ENCODE peak calls at places on chromosomes 1 and 21, in four cellular contexts. One of them, this sample, is unnamed.

GRCh38 chr1:107251839-107252238 is 111.0 kb downstream of the NTNG1 start:
- DNase-seq in upper lobe of left lung: no peak
- DNase-seq in epithelial cell of esophagus: no peak
- DNase-seq in IMR-90: no peak
- DNase-seq in this sample: no peak

GRCh38 chr1:193514397-193514796 is 328.0 kb upstream of the B3GALT2 start:
- DNase-seq in upper lobe of left lung: no peak
- DNase-seq in epithelial cell of esophagus: no peak
- DNase-seq in IMR-90: no peak
- DNase-seq in this sample: no peak

GRCh38 chr21:17613242-17613676 is 558 bp upstream of the BTG3 start:
- DNase-seq in upper lobe of left lung: peak; percentile 87
- DNase-seq in epithelial cell of esophagus: no peak
- DNase-seq in IMR-90: no peak
- DNase-seq in this sample: no peak

GRCh38 chr1:64235133-64235532 is 31.7 kb downstream of the UBE2U start:
- DNase-seq in upper lobe of left lung: no peak
- DNase-seq in epithelial cell of esophagus: peak; percentile 22
- DNase-seq in IMR-90: peak; percentile 12
- DNase-seq in this sample: no peak

GRCh38 chr1:99580451-99580850 is 65.5 kb upstream of the PALMD start:
- DNase-seq in upper lobe of left lung: peak; percentile 21
- DNase-seq in epithelial cell of esophagus: peak; percentile 99
- DNase-seq in IMR-90: no peak
- DNase-seq in this sample: no peak

GRCh38 chr1:234881893-234882771 is 246.5 kb downstream of the TOMM20 start:
- DNase-seq in upper lobe of left lung: no peak
- DNase-seq in epithelial cell of esophagus: no peak
- DNase-seq in IMR-90: no peak
- DNase-seq in this sample: no peak

GRCh38 chr21:46061950-46062349 is 36.0 kb upstream of the COL6A2 start:
- DNase-seq in upper lobe of left lung: no peak
- DNase-seq in epithelial cell of esophagus: no peak
- DNase-seq in IMR-90: no peak
- DNase-seq in this sample: no peak

GRCh38 chr1:117582341-117582902 is 23.4 kb upstream of the TENT5C start:
- DNase-seq in upper lobe of left lung: no peak
- DNase-seq in epithelial cell of esophagus: no peak
- DNase-seq in IMR-90: no peak
- DNase-seq in this sample: no peak

GRCh38 chr1:47585141-47585902 is 147.5 kb downstream of the FOXD2 start:
- DNase-seq in upper lobe of left lung: no peak
- DNase-seq in epithelial cell of esophagus: no peak
- DNase-seq in IMR-90: no peak
- DNase-seq in this sample: no peak

GRCh38 chr1:26693557-26694184 is 2.1 kb upstream of the ARID1A start:
- DNase-seq in upper lobe of left lung: no peak
- DNase-seq in epithelial cell of esophagus: no peak
- DNase-seq in IMR-90: no peak
- DNase-seq in this sample: no peak

GRCh38 chr1:66613187-66613586 is 79.2 kb downstream of the SGIP1 start:
- DNase-seq in upper lobe of left lung: no peak
- DNase-seq in epithelial cell of esophagus: peak; percentile 13
- DNase-seq in IMR-90: peak; percentile 44
- DNase-seq in this sample: no peak

GRCh38 chr1:101259744-101260148 is 22.9 kb downstream of the S1PR1 start:
- DNase-seq in upper lobe of left lung: no peak
- DNase-seq in epithelial cell of esophagus: peak; percentile 86
- DNase-seq in IMR-90: peak; percentile 75
- DNase-seq in this sample: peak; percentile 48

GRCh38 chr1:47984175-47984789 is 12.9 kb downstream of the TRABD2B start:
- DNase-seq in upper lobe of left lung: no peak
- DNase-seq in epithelial cell of esophagus: no peak
- DNase-seq in IMR-90: no peak
- DNase-seq in this sample: no peak

GRCh38 chr1:85325920-85326319 is 49.5 kb upstream of the BCL10 start:
- DNase-seq in upper lobe of left lung: no peak
- DNase-seq in epithelial cell of esophagus: peak; percentile 36
- DNase-seq in IMR-90: no peak
- DNase-seq in this sample: no peak

GRCh38 chr21:33947451-33948095 is 32.0 kb upstream of the ATP5PO start:
- DNase-seq in upper lobe of left lung: peak; percentile 93
- DNase-seq in epithelial cell of esophagus: peak; percentile 98
- DNase-seq in IMR-90: peak; percentile 98
- DNase-seq in this sample: peak; percentile 92

GRCh38 chr1:32716312-32717126 is 13.9 kb upstream of the SYNC start:
- DNase-seq in upper lobe of left lung: peak; percentile 95
- DNase-seq in epithelial cell of esophagus: peak; percentile 98
- DNase-seq in IMR-90: no peak
- DNase-seq in this sample: no peak

GRCh38 chr21:24045373-24045772 is 1561.9 kb downstream of the MRPL39 start:
- DNase-seq in upper lobe of left lung: no peak
- DNase-seq in epithelial cell of esophagus: no peak
- DNase-seq in IMR-90: no peak
- DNase-seq in this sample: no peak

GRCh38 chr1:64758233-64758632 is 13.4 kb downstream of the RAVER2 start:
- DNase-seq in upper lobe of left lung: no peak
- DNase-seq in epithelial cell of esophagus: no peak
- DNase-seq in IMR-90: no peak
- DNase-seq in this sample: no peak

GRCh38 chr1:167137285-167138192 is 43.7 kb downstream of the STYXL2 start:
- DNase-seq in upper lobe of left lung: no peak
- DNase-seq in epithelial cell of esophagus: no peak
- DNase-seq in IMR-90: no peak
- DNase-seq in this sample: no peak

GRCh38 chr1:233240839-233241682 is 54.5 kb downstream of the PCNX2 start:
- DNase-seq in upper lobe of left lung: peak; percentile 76
- DNase-seq in epithelial cell of esophagus: peak; percentile 48
- DNase-seq in IMR-90: peak; percentile 42
- DNase-seq in this sample: no peak

GRCh38 chr1:88595355-88595754 is 88.7 kb upstream of the PKN2 start:
- DNase-seq in upper lobe of left lung: no peak
- DNase-seq in epithelial cell of esophagus: peak; percentile 39
- DNase-seq in IMR-90: peak; percentile 57
- DNase-seq in this sample: no peak

GRCh38 chr21:29025328-29025713 is 853 bp downstream of the USP16 start:
- DNase-seq in upper lobe of left lung: no peak
- DNase-seq in epithelial cell of esophagus: peak; percentile 41
- DNase-seq in IMR-90: peak; percentile 22
- DNase-seq in this sample: no peak

GRCh38 chr1:247322849-247323586 is 8.6 kb downstream of the ZNF496 start:
- DNase-seq in upper lobe of left lung: no peak
- DNase-seq in epithelial cell of esophagus: no peak
- DNase-seq in IMR-90: no peak
- DNase-seq in this sample: no peak

GRCh38 chr1:187680823-187681222 is 852.1 kb downstream of the PLA2G4A start:
- DNase-seq in upper lobe of left lung: no peak
- DNase-seq in epithelial cell of esophagus: peak; percentile 13
- DNase-seq in IMR-90: peak; percentile 86
- DNase-seq in this sample: peak; percentile 70

GRCh38 chr1:214551052-214551435 is 358 bp downstream of the PTPN14 start:
- DNase-seq in upper lobe of left lung: peak; percentile 24
- DNase-seq in epithelial cell of esophagus: no peak
- DNase-seq in IMR-90: no peak
- DNase-seq in this sample: no peak

GRCh38 chr1:154749078-154749760 is 120.9 kb downstream of the KCNN3 start:
- DNase-seq in upper lobe of left lung: no peak
- DNase-seq in epithelial cell of esophagus: peak; percentile 51
- DNase-seq in IMR-90: peak; percentile 23
- DNase-seq in this sample: no peak

GRCh38 chr1:246460411-246460810 is 46.7 kb downstream of the SMYD3 start:
- DNase-seq in upper lobe of left lung: no peak
- DNase-seq in epithelial cell of esophagus: no peak
- DNase-seq in IMR-90: no peak
- DNase-seq in this sample: no peak

GRCh38 chr1:198932351-198932991 is 293.6 kb downstream of the PTPRC start:
- DNase-seq in upper lobe of left lung: peak; percentile 34
- DNase-seq in epithelial cell of esophagus: peak; percentile 87
- DNase-seq in IMR-90: peak; percentile 75
- DNase-seq in this sample: no peak

GRCh38 chr1:205318231-205318991 is 3.1 kb downstream of the NUAK2 start:
- DNase-seq in upper lobe of left lung: peak; percentile 43
- DNase-seq in epithelial cell of esophagus: peak; percentile 98
- DNase-seq in IMR-90: no peak
- DNase-seq in this sample: no peak

GRCh38 chr1:163928080-163928479 is 606.3 kb downstream of the NUF2 start:
- DNase-seq in upper lobe of left lung: no peak
- DNase-seq in epithelial cell of esophagus: no peak
- DNase-seq in IMR-90: no peak
- DNase-seq in this sample: no peak

GRCh38 chr1:1356166-1356795 is 2.1 kb downstream of the MXRA8 start:
- DNase-seq in upper lobe of left lung: no peak
- DNase-seq in epithelial cell of esophagus: no peak
- DNase-seq in IMR-90: no peak
- DNase-seq in this sample: no peak

GRCh38 chr1:173529106-173529505 is 52.0 kb downstream of the PRDX6 start:
- DNase-seq in upper lobe of left lung: no peak
- DNase-seq in epithelial cell of esophagus: no peak
- DNase-seq in IMR-90: no peak
- DNase-seq in this sample: no peak

GRCh38 chr1:231162300-231162969 is 577 bp downstream of the TRIM67 start:
- DNase-seq in upper lobe of left lung: no peak
- DNase-seq in epithelial cell of esophagus: peak; percentile 35
- DNase-seq in IMR-90: peak; percentile 26
- DNase-seq in this sample: no peak

GRCh38 chr1:90730247-90731022 is 13.3 kb upstream of the BARHL2 start:
- DNase-seq in upper lobe of left lung: no peak
- DNase-seq in epithelial cell of esophagus: no peak
- DNase-seq in IMR-90: peak; percentile 9
- DNase-seq in this sample: no peak
- H3K4me3 ChIP-seq in upper lobe of left lung: no peak overlapping the region
- H3K4me3 ChIP-seq in epithelial cell of esophagus: peak overlapping the region; percentile 3
- H3K4me3 ChIP-seq in IMR-90: peak overlapping the region; percentile 28
- H3K4me3 ChIP-seq in this sample: peak overlapping the region; percentile 35

DNA sequence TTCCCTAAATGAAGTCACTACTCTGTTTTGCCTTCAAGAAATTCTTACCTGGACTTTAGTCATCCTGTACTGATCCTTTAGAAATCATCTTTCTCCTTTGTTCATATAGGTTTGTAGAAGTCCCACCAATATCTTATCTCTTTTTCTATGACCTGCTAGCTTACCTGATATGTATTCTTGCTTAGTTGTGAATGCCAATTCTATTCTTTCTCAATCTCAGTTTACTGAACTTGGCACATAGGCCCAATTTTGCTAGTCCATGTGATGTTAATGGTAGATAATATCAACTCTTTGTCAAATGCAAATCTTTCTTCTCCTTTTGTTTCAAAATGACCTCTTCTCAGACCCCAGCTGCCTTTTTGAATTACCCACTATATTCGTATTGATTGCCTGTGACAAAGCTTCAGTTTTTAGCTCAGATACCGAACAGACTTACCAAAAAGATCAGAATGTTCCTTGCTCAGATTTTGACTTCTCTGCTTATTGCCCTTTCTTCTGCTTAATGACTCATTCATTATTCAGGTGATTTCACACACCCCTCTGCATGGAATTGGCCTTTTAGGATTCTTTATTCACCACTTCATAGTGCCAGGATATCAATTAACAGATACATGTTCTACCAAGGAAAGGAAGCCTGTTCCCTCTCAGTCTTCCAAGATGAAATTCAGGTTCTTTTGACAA is 20.6 kb downstream of the IPO9 start:
- DNase-seq in upper lobe of left lung: no peak
- DNase-seq in epithelial cell of esophagus: peak; percentile 46
- DNase-seq in IMR-90: no peak
- DNase-seq in this sample: no peak
- H3K4me3 ChIP-seq in upper lobe of left lung: no peak overlapping the region
- H3K4me3 ChIP-seq in epithelial cell of esophagus: no peak overlapping the region
- H3K4me3 ChIP-seq in IMR-90: no peak overlapping the region
- H3K4me3 ChIP-seq in this sample: no peak overlapping the region

GRCh38 chr1:44416408-44416807 is 11.4 kb downstream of the RNF220 start:
- DNase-seq in upper lobe of left lung: no peak
- DNase-seq in epithelial cell of esophagus: no peak
- DNase-seq in IMR-90: no peak
- DNase-seq in this sample: no peak

GRCh38 chr1:44413740-44414139 is 8.7 kb downstream of the RNF220 start:
- DNase-seq in upper lobe of left lung: no peak
- DNase-seq in epithelial cell of esophagus: no peak
- DNase-seq in IMR-90: no peak
- DNase-seq in this sample: no peak

GRCh38 chr1:44420535-44420934 is 15.5 kb downstream of the RNF220 start:
- DNase-seq in upper lobe of left lung: no peak
- DNase-seq in epithelial cell of esophagus: no peak
- DNase-seq in IMR-90: no peak
- DNase-seq in this sample: no peak

GRCh38 chr1:44418022-44418673 is 13.1 kb downstream of the RNF220 start:
- DNase-seq in upper lobe of left lung: no peak
- DNase-seq in epithelial cell of esophagus: no peak
- DNase-seq in IMR-90: no peak
- DNase-seq in this sample: no peak

DNA sequence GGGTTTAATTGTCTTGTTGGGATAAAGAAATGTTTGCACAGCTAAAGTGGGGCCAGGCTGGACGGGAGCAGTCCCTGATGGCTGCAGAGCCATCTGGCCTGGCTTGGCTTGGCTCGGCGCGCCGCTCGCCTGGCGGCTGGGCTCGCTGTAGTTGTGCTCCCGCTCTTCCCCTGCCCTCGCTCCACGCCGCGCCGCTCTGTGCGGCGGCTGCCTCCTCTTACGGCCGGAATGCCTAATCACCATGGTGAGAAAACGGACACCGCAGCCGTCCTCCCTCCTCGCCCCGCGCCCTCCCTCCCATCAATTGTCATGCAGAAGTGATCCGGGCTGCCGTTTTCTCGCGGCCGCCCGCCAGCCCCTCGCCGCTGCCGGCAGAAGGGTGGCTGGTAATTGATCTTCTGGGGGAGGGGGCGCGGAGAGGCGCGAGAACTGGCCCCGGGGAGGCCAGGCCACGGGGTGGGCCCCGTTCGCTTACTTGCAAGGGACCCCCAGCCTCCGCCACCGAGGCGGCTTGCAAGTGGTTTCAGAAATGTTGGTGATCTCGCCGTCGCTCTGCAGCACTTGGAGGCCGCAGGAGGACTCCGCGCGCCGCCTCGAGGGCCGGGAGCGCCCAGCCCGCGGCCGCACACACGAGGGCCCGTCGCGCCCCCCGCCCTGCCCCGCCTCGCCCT is 12.4 kb downstream of the RNF220 start:
- DNase-seq in upper lobe of left lung: peak; percentile 32
- DNase-seq in epithelial cell of esophagus: no peak
- DNase-seq in IMR-90: no peak
- DNase-seq in this sample: no peak
- H3K4me3 ChIP-seq in upper lobe of left lung: no peak overlapping the region
- H3K4me3 ChIP-seq in epithelial cell of esophagus: no peak overlapping the region
- H3K4me3 ChIP-seq in IMR-90: no peak overlapping the region
- H3K4me3 ChIP-seq in this sample: peak overlapping the region; percentile 11

DNA sequence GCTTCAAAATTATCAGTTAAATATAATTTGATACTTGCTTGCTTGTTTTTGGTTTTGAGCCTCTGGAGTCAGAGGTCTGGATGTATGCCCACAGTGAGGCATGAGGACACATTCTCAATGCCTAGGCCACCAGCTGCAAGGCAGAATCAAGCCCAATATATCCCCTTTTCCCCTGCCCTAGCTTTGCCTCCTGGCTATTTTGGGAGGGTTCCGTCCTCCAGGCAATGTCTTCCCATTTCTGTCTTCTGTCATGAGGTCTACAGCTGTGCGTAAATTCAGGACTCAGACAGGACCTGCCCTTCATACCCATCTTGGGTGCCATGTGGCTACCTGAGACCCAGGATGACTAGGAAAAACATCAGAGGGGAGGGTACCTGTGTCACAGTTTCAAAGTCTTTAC is 19.2 kb downstream of the NRDC start:
- DNase-seq in upper lobe of left lung: no peak
- DNase-seq in epithelial cell of esophagus: no peak
- DNase-seq in IMR-90: no peak
- DNase-seq in this sample: no peak
- H3K4me3 ChIP-seq in upper lobe of left lung: no peak overlapping the region
- H3K4me3 ChIP-seq in epithelial cell of esophagus: no peak overlapping the region
- H3K4me3 ChIP-seq in IMR-90: no peak overlapping the region
- H3K4me3 ChIP-seq in this sample: no peak overlapping the region